ENCODE peak calls at places on chromosomes 6 and 20, in five cellular contexts. T is trophoblast cell; J is CD8-positive, alpha-beta T cell; B is tibial nerve; M is small intestine. C is an unnamed sample. For H3K4me1, the result is how much of the 10 kb centered on the place peaks cover.

GRCh38 chr20:63961664-63962425 is 5.6 kb upstream of the UCKL1 start:
- DNase-seq in T (no peak), J (no peak), B (no peak), M (no peak), C (no peak)

GRCh38 chr6:146931214-146931613 is 273.0 kb upstream of the STXBP5 start:
- DNase-seq in T (no peak), J (no peak), B (no peak), M (no peak), C (no peak)

GRCh38 chr6:139894271-139894670 is 519.8 kb upstream of the CITED2 start:
- DNase-seq in T (no peak), J (no peak), B (no peak), M (no peak), C (no peak)

GRCh38 chr6:114085206-114085605 is 114.3 kb upstream of the HDAC2 start:
- DNase-seq in T (no peak), J (no peak), B (no peak), M (no peak), C (no peak)

GRCh38 chr6:71375676-71376075 is 87.1 kb downstream of the OGFRL1 start:
- DNase-seq in T (no peak), J (no peak), B (no peak), M (no peak), C (no peak)

GRCh38 chr6:127100510-127101140 is 17.8 kb upstream of the RSPO3 start:
- DNase-seq in T (no peak), J (no peak), B (no peak), M (no peak), C (no peak)

GRCh38 chr6:100565439-100566104 is 100.9 kb upstream of the SIM1 start:
- DNase-seq in T (no peak), J (no peak), B (no peak), M (peak), C (no peak)

GRCh38 chr6:26187981-26188635 is 100.9 kb downstream of the HFE start:
- DNase-seq in T (peak), J (no peak), B (no peak), M (peak), C (no peak)

GRCh38 chr6:139129284-139129683 is 5.6 kb upstream of the HECA start:
- DNase-seq in T (no peak), J (no peak), B (no peak), M (no peak), C (no peak)

GRCh38 chr20:32017711-32018251 is 7.5 kb downstream of the CCM2L start:
- DNase-seq in T (peak), J (peak), B (no peak), M (peak), C (peak)

GRCh38 chr6:125930810-125931418 is 25.7 kb upstream of the HINT3 start:
- DNase-seq in T (no peak), J (no peak), B (no peak), M (no peak), C (no peak)

GRCh38 chr6:29521006-29521680 is 33.4 kb upstream of the MAS1L start:
- DNase-seq in T (no peak), J (peak), B (no peak), M (no peak), C (no peak)

GRCh38 chr20:32244959-32245358 is 32.5 kb upstream of the KIF3B start:
- DNase-seq in T (peak), J (no peak), B (no peak), M (no peak), C (no peak)

GRCh38 chr6:31940256-31940664 is 5.6 kb upstream of the CFB start:
- DNase-seq in T (no peak), J (no peak), B (no peak), M (peak), C (no peak)

GRCh38 chr6:34358389-34358906 is 34.0 kb downstream of the NUDT3 start:
- DNase-seq in T (no peak), J (no peak), B (no peak), M (no peak), C (no peak)

GRCh38 chr6:34362176-34362575 is 30.3 kb downstream of the NUDT3 start:
- DNase-seq in T (no peak), J (no peak), B (no peak), M (no peak), C (no peak)

GRCh38 chr6:34357937-34358336 is 34.5 kb downstream of the NUDT3 start:
- DNase-seq in T (no peak), J (no peak), B (no peak), M (no peak), C (no peak)

GRCh38 chr6:34360556-34360955 is 31.9 kb downstream of the NUDT3 start:
- DNase-seq in T (peak), J (no peak), B (no peak), M (no peak), C (no peak)

GRCh38 chr6:34359438-34360158 is 32.9 kb downstream of the NUDT3 start:
- DNase-seq in T (peak), J (no peak), B (no peak), M (no peak), C (no peak)
- H3K4me3 ChIP-seq in T (no peak), J (no peak), B (no peak), M (no peak), C (no peak)

GRCh38 chr6:33428891-33429744 is 9.3 kb downstream of the SYNGAP1 start:
- DNase-seq in T (no peak), J (no peak), B (no peak), M (no peak), C (no peak)
- H3K4me1 ChIP-seq in T (half or more), J (half or more), B (half or more), M (under half), C (half or more)

DNA sequence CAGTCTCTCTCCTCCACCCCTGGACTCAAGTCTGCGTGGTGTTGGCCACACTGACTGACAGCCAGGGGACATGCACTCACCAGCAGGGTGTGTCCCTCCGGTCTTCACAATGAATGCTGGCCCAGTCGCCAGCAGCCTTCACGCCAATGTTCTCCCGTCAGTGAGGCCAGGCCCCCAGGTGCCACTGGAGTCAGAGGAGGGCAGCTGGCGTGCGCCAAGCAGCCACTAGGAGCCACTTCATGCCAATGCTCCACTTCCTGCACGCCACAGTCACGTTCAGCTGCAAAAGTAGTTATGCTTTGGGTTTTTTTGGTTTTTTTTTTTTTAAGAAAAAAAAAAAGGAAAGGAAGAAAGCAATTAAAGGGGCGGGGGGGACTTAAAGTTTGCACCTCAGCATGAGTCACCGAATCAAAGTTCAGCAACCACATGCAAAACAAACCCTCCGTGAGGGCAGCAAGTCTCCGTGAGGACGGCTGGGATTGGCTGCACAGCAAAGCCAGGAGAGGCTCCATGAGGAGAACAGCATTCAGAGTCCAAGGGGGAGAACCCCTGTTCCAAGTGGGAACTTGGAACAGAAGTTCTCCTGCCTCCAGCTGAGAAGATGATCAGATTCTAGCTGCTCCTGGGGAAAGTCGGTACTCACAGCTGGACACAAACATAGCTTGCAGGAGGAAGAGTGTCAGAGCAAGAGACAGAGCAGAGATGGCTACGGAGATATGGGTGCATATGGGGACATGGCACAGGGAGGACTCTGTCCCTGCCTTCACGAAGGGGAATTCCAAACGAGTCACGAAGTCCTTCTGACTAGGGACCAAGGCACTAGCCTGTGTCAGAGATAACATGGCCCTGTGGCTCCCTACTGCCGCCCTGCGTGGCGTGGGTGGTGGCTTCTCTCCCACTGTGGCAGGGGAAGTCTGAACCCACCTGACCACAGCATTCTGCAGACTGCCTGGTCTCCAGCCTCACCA is at the start of gene ZC3H12D:
- DNase-seq in T (peak), J (peak), B (no peak), M (peak), C (peak)
- H3K4me3 ChIP-seq in T (no peak), J (peak), B (no peak), M (peak), C (peak)

DNA sequence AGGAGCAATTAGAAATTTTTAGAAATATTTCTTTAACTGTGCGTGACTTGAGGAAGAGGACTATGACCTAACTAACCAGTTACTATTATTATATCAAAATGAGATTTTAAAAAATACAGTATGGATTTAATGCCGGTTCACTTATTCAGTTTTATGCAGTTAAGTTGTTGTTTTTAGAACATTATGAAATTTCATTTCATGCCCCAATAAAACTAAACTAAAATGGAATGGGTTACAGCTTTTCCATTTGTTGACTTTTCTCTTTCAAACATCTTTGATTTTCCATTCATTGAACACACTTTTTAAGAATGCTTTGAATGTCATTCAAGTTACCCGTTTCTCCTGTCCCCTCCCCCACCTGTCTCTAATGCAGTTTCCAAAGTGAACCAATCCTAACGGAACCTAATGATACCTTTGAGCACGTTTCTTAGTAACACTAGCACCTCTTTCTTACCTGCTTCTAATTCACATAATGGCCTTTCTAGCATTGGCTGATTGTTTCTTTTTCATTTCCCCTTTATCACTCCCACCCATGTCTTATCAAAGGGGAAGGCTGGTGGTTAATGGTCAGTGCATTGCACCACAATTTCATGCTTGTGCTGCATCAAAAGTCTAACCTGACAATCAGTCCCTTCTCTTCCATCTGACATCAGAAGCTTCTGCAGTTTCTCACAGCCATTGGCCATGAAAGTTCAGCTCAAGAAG is 262.2 kb upstream of the TAB2 start:
- DNase-seq in T (no peak), J (no peak), B (no peak), M (no peak), C (no peak)
- H3K4me1 ChIP-seq in T (under half), J (under half), B (under half), M (under half), C (under half)

GRCh38 chr6:13217206-13217905 is 111.0 kb downstream of the TBC1D7 start:
- DNase-seq in T (peak), J (no peak), B (no peak), M (peak), C (no peak)
- H3K4me3 ChIP-seq in T (no peak), J (no peak), B (no peak), M (no peak), C (no peak)

DNA sequence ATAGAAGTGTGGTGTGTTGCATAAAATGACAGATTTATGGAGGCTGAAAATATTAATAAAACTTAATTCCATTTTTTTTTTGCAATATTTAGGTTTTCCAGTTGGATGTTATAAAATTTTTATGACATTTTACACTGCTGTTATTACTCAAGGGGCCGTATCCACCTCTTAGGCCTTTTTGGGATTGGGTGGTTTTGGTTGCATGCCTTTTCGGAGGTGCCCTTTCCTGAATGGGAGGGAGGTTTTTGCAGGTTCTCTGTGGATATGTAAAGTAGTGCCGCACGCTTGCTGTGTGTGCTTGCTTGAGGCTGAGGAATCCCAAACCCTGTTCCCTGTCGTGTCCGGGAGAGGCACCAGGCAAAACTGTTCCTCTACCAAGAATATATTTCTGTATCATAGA is 6.8 kb downstream of the ARID1B start:
- DNase-seq in T (no peak), J (no peak), B (no peak), M (no peak), C (no peak)
- H3K4me1 ChIP-seq in T (under half), J (under half), B (under half), M (under half), C (under half)

GRCh38 chr20:10622657-10623418 is 51.0 kb downstream of the JAG1 start:
- DNase-seq in T (peak), J (no peak), B (no peak), M (no peak), C (no peak)
- H3K4me3 ChIP-seq in T (no peak), J (no peak), B (peak), M (no peak), C (no peak)

GRCh38 chr20:839015-839414 is 5.5 kb downstream of the FAM110A start:
- DNase-seq in T (no peak), J (no peak), B (no peak), M (no peak), C (no peak)
- H3K4me1 ChIP-seq in T (under half), J (under half), B (under half), M (under half), C (under half)

C was measured in effector memory CD4-positive, alpha-beta T cell.